ENCODE peak calls at places on chromosome 3, in five cellular contexts. L is heart left ventricle, P is ovary, T is tibial artery, R is suprapubic skin. J is an unnamed sample.

GRCh38 chr3:197362086-197362485 is 63.7 kb upstream of the DLG1 start:
- DNase-seq in L (no peak), P (no peak), T (no peak), R (no peak), J (no peak)

GRCh38 chr3:95673215-95673614 is 1141.2 kb upstream of the EPHA6 start:
- DNase-seq in L (no peak), P (no peak), T (no peak), R (no peak), J (no peak)

GRCh38 chr3:180911876-180912303 is 580 bp upstream of the FXR1 start:
- DNase-seq in L (no peak), P (no peak), T (no peak), R (no peak), J (no peak)

GRCh38 chr3:65672876-65673815 is 365.6 kb downstream of the MAGI1 start:
- DNase-seq in L (peak), P (peak), T (peak), R (no peak), J (no peak)

GRCh38 chr3:171827385-171827784 is 15.8 kb upstream of the TMEM212 start:
- DNase-seq in L (no peak), P (no peak), T (no peak), R (no peak), J (no peak)

GRCh38 chr3:156201411-156202405 is 81.3 kb downstream of the KCNAB1 start:
- DNase-seq in L (no peak), P (no peak), T (no peak), R (no peak), J (no peak)

GRCh38 chr3:21174461-21174860 is 576.5 kb downstream of the ZNF385D start:
- DNase-seq in L (no peak), P (no peak), T (no peak), R (no peak), J (no peak)

GRCh38 chr3:14360123-14360881 is 42.1 kb upstream of the SLC6A6 start:
- DNase-seq in L (no peak), P (no peak), T (no peak), R (no peak), J (no peak)

GRCh38 chr3:13496879-13497278 is 16.8 kb downstream of the HDAC11 start:
- DNase-seq in L (no peak), P (no peak), T (no peak), R (no peak), J (no peak)

GRCh38 chr3:114892117-114892870 is 254.8 kb downstream of the ZBTB20 start:
- DNase-seq in L (no peak), P (no peak), T (no peak), R (no peak), J (no peak)

GRCh38 chr3:134640872-134641470 is 9.9 kb downstream of the KY start:
- DNase-seq in L (no peak), P (no peak), T (no peak), R (peak), J (peak)

GRCh38 chr3:13877911-13878710 is 1.8 kb downstream of the WNT7A start:
- DNase-seq in L (no peak), P (no peak), T (peak), R (peak), J (no peak)

GRCh38 chr3:47418167-47419082 is 37.6 kb downstream of the PTPN23 start:
- DNase-seq in L (no peak), P (no peak), T (no peak), R (no peak), J (no peak)
- TF ChIP-seq CTCF in L (no peak), P (no peak), T (no peak), R (no peak), J (no peak)

GRCh38 chr3:51692980-51693395 is 13.9 kb upstream of the GRM2 start:
- DNase-seq in L (no peak), P (no peak), T (no peak), R (no peak), J (no peak)
- TF ChIP-seq CTCF in L (no peak), P (no peak), T (no peak), R (no peak), J (no peak)

DNA sequence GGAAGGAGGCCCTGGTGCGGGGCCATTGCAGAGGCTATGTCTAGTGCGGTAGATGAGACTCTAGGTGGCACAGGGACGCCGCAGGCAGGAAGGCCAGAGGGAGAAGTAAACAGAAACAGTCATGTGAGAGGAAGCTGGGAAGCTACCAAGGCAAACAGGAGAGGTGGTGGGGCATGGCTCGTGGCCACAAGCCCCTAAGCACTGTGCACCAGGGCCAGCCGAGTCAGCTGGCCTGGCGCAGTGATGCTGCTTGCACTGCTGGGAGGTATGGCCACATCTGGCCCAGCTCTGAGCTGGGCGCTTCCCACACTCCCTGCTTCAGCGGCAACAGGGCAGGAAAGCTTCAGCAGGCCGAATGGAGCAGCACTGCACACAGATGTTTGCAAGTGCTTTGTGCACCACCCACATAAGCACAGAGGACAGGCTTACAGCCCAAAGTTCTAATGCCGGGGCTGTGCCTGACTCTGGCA is 76.6 kb downstream of the SRGAP3 start:
- DNase-seq in L (no peak), P (no peak), T (no peak), R (no peak), J (peak)
- TF ChIP-seq CTCF in L (no peak), P (no peak), T (no peak), R (no peak), J (no peak)

DNA sequence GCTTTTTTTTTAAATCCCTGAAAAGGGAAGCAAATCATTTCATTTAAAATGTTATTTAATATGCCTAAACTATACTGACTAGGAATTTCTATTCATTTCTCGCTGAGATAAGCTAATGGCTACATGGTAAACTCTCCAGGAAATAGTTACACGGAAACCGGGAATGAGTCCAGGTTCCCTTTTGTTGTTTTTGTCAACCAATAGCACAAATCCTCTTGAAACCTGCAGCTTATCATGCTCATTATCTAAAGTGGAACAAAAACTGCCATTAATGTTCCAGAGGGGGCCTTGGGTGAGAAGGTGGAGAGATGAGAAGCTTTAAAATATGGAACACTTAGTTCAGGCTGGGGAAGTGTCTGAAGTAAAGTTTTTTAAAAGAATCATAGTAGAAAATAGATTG is 113.5 kb upstream of the ALCAM start:
- DNase-seq in L (no peak), P (no peak), T (no peak), R (no peak), J (no peak)
- TF ChIP-seq CTCF in L (no peak), P (no peak), T (no peak), R (no peak), J (no peak)

J was measured in HFF-Myc.